ENCODE peak calls at places on chromosome 16, in five cellular contexts. T is BE2C; R is fibroblast of the aortic adventitia; I is CD4-positive, CD25-positive, alpha-beta regulatory T cell; Y is choroid plexus epithelial cell. W is an unnamed sample.
A peak's percentile ranks its signal among the peaks of the same experiment; 100 is the strongest.

GRCh38 chr16:85465328-85466307 is 147.5 kb upstream of the GSE1 start:
- DNase-seq in Y (no peak), T (peak; percentile 69), R (peak; percentile 78), I (no peak), W (no peak)

GRCh38 chr16:87464691-87465300 is 28.0 kb downstream of the ZCCHC14 start:
- DNase-seq in T (peak; percentile 47), Y (peak; percentile 96), R (peak; percentile 98), I (peak; percentile 36), W (peak; percentile 88)

GRCh38 chr16:83899272-83899897 is 470 bp downstream of the MLYCD start:
- DNase-seq in T (peak; percentile 57), Y (peak; percentile 74), R (peak; percentile 56), I (peak; percentile 69), W (no peak)

GRCh38 chr16:31042866-31043265 is 9.5 kb downstream of the STX4 start:
- DNase-seq in I (no peak), Y (no peak), R (no peak), T (no peak), W (no peak)

GRCh38 chr16:51286272-51286671 is 135.2 kb upstream of the SALL1 start:
- DNase-seq in T (no peak), I (no peak), R (no peak), Y (no peak), W (no peak)

GRCh38 chr16:87790278-87791023 is 24.7 kb upstream of the KLHDC4 start:
- DNase-seq in I (no peak), T (peak; percentile 92), R (peak; percentile 49), Y (no peak), W (no peak)

GRCh38 chr16:29962344-29962994 is 590 bp downstream of the TMEM219 start:
- DNase-seq in T (no peak), Y (peak; percentile 65), R (peak; percentile 59), I (peak; percentile 17), W (no peak)

GRCh38 chr16:85979605-85980004 is 80.6 kb downstream of the IRF8 start:
- DNase-seq in R (no peak), I (no peak), Y (no peak), T (no peak), W (no peak)

GRCh38 chr16:58381661-58382060 is 10.6 kb upstream of the GINS3 start:
- DNase-seq in Y (no peak), T (no peak), I (no peak), R (no peak), W (no peak)

GRCh38 chr16:88415381-88416323 is 32.9 kb downstream of the ZNF469 start:
- DNase-seq in R (no peak), Y (no peak), I (no peak), T (no peak), W (no peak)

GRCh38 chr16:46961373-46962353 is 11.8 kb downstream of the DNAJA2 start:
- DNase-seq in R (peak; percentile 35), I (peak; percentile 62), T (no peak), Y (no peak), W (no peak)

GRCh38 chr16:35636831-35637230 is 2177.4 kb downstream of the TP53TG3F start:
- DNase-seq in T (no peak), R (no peak), I (no peak), Y (no peak), W (no peak)

GRCh38 chr16:16045879-16046278 is 96.5 kb downstream of the ABCC1 start:
- DNase-seq in R (no peak), T (no peak), I (no peak), Y (no peak), W (no peak)

GRCh38 chr16:10971560-10971961 is 27.2 kb downstream of the CLEC16A start:
- DNase-seq in R (peak; percentile 96), T (peak; percentile 74), Y (peak; percentile 91), I (peak; percentile 81), W (no peak)

GRCh38 chr16:53445534-53445933 is 11.3 kb downstream of the RBL2 start:
- DNase-seq in T (no peak), I (no peak), R (no peak), Y (no peak), W (no peak)

GRCh38 chr16:48500981-48501380 is 109.0 kb downstream of the N4BP1 start:
- DNase-seq in I (no peak), Y (no peak), T (no peak), R (no peak), W (no peak)

GRCh38 chr16:88926374-88926990 is 50.5 kb downstream of the CBFA2T3 start:
- DNase-seq in Y (no peak), R (no peak), T (no peak), I (no peak), W (no peak)

GRCh38 chr16:68902376-68903345 is 59.3 kb downstream of the TANGO6 start:
- DNase-seq in T (peak; percentile 34), R (peak; percentile 74), I (peak; percentile 45), Y (peak; percentile 80), W (no peak)

GRCh38 chr16:87602821-87603683 is 744 bp downstream of the JPH3 start:
- DNase-seq in T (peak; percentile 31), I (no peak), Y (no peak), R (no peak), W (no peak)

GRCh38 chr16:89195521-89196171 is 4.7 kb downstream of the SLC22A31 start:
- DNase-seq in T (no peak), Y (no peak), R (no peak), I (no peak), W (no peak)

GRCh38 chr16:56048425-56049100 is 142.7 kb upstream of the GNAO1 start:
- DNase-seq in I (no peak), R (no peak), Y (no peak), T (no peak), W (no peak)

GRCh38 chr16:12341423-12341822 is 364.9 kb downstream of the SNX29 start:
- DNase-seq in Y (peak; percentile 28), R (peak; percentile 24), I (no peak), T (no peak), W (no peak)

GRCh38 chr16:27298132-27298531 is 15.6 kb upstream of the IL4R start:
- DNase-seq in T (no peak), R (no peak), I (no peak), Y (no peak), W (no peak)

GRCh38 chr16:55672471-55672870 is 16.7 kb downstream of the SLC6A2 start:
- DNase-seq in I (no peak), Y (peak; percentile 15), R (peak; percentile 74), T (peak; percentile 66), W (no peak)

GRCh38 chr16:48614759-48615158 is 4.8 kb upstream of the N4BP1 start:
- DNase-seq in R (no peak), I (no peak), Y (no peak), T (no peak), W (no peak)

GRCh38 chr16:11076259-11077018 is 132.1 kb downstream of the CLEC16A start:
- DNase-seq in R (no peak), Y (no peak), T (no peak), I (peak; percentile 93), W (no peak)

GRCh38 chr16:8678068-8678927 is 3.9 kb downstream of the ABAT start:
- DNase-seq in Y (peak; percentile 68), T (no peak), R (peak; percentile 62), I (no peak), W (no peak)

GRCh38 chr16:53414381-53414780 is 19.9 kb upstream of the RBL2 start:
- DNase-seq in Y (no peak), R (no peak), T (no peak), I (no peak), W (no peak)

GRCh38 chr16:9850716-9851115 is 331.5 kb downstream of the GRIN2A start:
- DNase-seq in R (no peak), T (no peak), Y (no peak), I (no peak), W (no peak)

GRCh38 chr16:51168755-51169154 is 17.7 kb upstream of the SALL1 start:
- DNase-seq in I (no peak), T (no peak), R (no peak), Y (no peak), W (no peak)

DNA sequence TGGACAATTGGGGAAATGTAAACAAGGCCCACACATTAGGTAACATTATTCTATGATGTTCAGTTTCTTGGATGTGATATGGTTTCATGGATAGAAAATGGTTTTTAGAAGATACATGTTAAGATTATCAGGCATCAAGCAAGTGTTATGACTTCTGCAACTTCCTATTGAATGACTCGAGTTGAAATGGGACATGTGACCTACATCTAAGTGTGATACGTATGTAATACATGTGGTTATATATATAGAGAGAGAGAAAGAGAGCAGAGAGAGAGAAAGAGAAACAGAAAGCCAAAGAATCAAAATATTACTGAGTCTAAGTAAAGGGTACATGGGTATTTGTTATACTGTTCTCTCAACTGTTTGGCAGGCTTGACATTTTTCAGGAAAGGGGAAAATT is 1.7 kb downstream of the TMEM170A start:
- DNase-seq in Y (no peak), T (no peak), R (no peak), I (peak; percentile 78), W (no peak)
- H3K4me3 ChIP-seq in Y (peak overlapping the region; percentile 91), T (peak overlapping the region; percentile 62), R (peak overlapping the region; percentile 26), I (peak overlapping the region; percentile 84), W (peak overlapping the region; percentile 91)

GRCh38 chr16:23156110-23156509 is 6.9 kb upstream of the USP31 start:
- DNase-seq in I (no peak), R (no peak), T (no peak), Y (no peak), W (no peak)

GRCh38 chr16:23149267-23149992 is at the start of gene USP31:
- DNase-seq in T (peak; percentile 98), R (peak; percentile 91), Y (peak; percentile 97), I (peak; percentile 94), W (no peak)

GRCh38 chr16:23149993-23150364 is 727 bp upstream of the USP31 start:
- DNase-seq in Y (no peak), T (no peak), R (no peak), I (no peak), W (no peak)

GRCh38 chr16:23155445-23156049 is 6.3 kb upstream of the USP31 start:
- DNase-seq in R (peak; percentile 13), Y (peak; percentile 42), T (no peak), I (peak; percentile 32), W (no peak)

GRCh38 chr16:23152386-23153178 is 3.3 kb upstream of the USP31 start:
- DNase-seq in T (no peak), I (no peak), Y (no peak), R (no peak), W (no peak)
- H3K4me3 ChIP-seq in T (no peak overlapping the region), I (no peak overlapping the region), Y (no peak overlapping the region), R (no peak overlapping the region), W (no peak overlapping the region)

GRCh38 chr16:66270333-66270927 is 96.1 kb upstream of the CDH5 start:
- DNase-seq in T (peak; percentile 85), I (peak; percentile 48), Y (peak; percentile 72), R (peak; percentile 62), W (no peak)
- H3K4me3 ChIP-seq in T (peak overlapping the region; percentile 24), I (no peak overlapping the region), Y (peak overlapping the region; percentile 45), R (peak overlapping the region; percentile 9), W (peak overlapping the region; percentile 20)

DNA sequence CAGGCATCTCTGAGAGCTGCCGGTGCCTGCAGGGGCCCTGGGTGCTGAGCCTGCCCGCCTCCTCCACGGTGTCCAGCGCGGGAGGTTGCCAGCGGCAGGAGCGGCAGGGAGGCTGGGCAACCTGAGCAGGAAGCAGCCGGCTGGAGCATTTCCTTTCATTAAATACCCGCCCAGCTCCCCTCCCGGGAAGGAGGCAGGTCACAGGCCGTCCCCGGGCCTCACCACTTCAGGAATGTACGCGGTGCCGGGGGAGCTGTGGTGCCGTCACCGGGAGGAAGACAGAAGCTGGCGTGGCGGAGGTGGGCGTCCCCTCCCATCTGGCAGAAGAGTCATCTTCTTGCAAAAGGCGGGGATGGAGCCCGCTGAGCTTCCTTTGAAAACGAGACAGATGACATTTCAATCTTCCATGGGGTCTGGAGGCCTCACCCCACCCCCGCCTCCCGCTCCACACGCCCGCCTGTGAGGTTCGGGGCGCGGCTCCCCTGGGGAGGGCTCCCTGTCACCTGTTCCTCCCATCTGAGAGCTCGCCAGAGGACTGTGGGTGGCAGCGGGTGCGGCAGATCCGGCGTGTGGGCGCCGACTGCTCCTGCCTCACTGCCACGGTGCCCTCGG is 16.0 kb downstream of the SOX8 start:
- DNase-seq in R (peak; percentile 22), I (peak; percentile 59), Y (peak; percentile 43), T (no peak), W (no peak)
- H3K4me3 ChIP-seq in R (no peak overlapping the region), I (peak overlapping the region; percentile 19), Y (no peak overlapping the region), T (no peak overlapping the region), W (peak overlapping the region; percentile 33)

GRCh38 chr16:57061084-57061905 is 31.1 kb upstream of the CPNE2 start:
- DNase-seq in Y (peak; percentile 38), I (no peak), R (peak; percentile 64), T (peak; percentile 75), W (no peak)
- H3K4me3 ChIP-seq in Y (no peak overlapping the region), I (no peak overlapping the region), R (no peak overlapping the region), T (no peak overlapping the region), W (no peak overlapping the region)

W was measured in epithelial cell of proximal tubule.